ENCODE peak calls at places on chromosomes 11 and 22, in four cellular contexts. One of them, this sample, is unnamed.

GRCh38 chr11:35337136-35337918 is 82.0 kb downstream of the SLC1A2 start:
- DNase-seq in MM.1S: no peak
- DNase-seq in nephron progenitor cell: no peak
- DNase-seq in colonic mucosa: no peak
- DNase-seq in this sample: no peak

GRCh38 chr11:69141742-69142141 is 14.0 kb upstream of the SMIM38 start:
- DNase-seq in MM.1S: no peak
- DNase-seq in nephron progenitor cell: no peak
- DNase-seq in colonic mucosa: no peak
- DNase-seq in this sample: no peak

GRCh38 chr11:35066783-35067476 is 72.0 kb upstream of the CD44 start:
- DNase-seq in MM.1S: peak
- DNase-seq in nephron progenitor cell: no peak
- DNase-seq in colonic mucosa: no peak
- DNase-seq in this sample: no peak

GRCh38 chr22:19959043-19959586 is 17.5 kb upstream of the TXNRD2 start:
- DNase-seq in MM.1S: no peak
- DNase-seq in nephron progenitor cell: peak
- DNase-seq in colonic mucosa: peak
- DNase-seq in this sample: peak

GRCh38 chr11:133506023-133506422 is 26.3 kb downstream of the OPCML start:
- DNase-seq in MM.1S: no peak
- DNase-seq in nephron progenitor cell: no peak
- DNase-seq in colonic mucosa: no peak
- DNase-seq in this sample: no peak

GRCh38 chr11:103326070-103326794 is 217.0 kb downstream of the DYNC2H1 start:
- DNase-seq in MM.1S: peak
- DNase-seq in nephron progenitor cell: peak
- DNase-seq in colonic mucosa: peak
- DNase-seq in this sample: no peak

GRCh38 chr11:61477734-61478148 is 30.8 kb upstream of the LRRC10B start:
- DNase-seq in MM.1S: peak
- DNase-seq in nephron progenitor cell: peak
- DNase-seq in colonic mucosa: peak
- DNase-seq in this sample: peak

GRCh38 chr11:1942541-1943260 is 4.4 kb upstream of the MRPL23 start:
- DNase-seq in MM.1S: no peak
- DNase-seq in nephron progenitor cell: peak
- DNase-seq in colonic mucosa: no peak
- DNase-seq in this sample: peak

GRCh38 chr11:15845261-15845660 is 511.1 kb downstream of the SOX6 start:
- DNase-seq in MM.1S: no peak
- DNase-seq in nephron progenitor cell: peak
- DNase-seq in colonic mucosa: no peak
- DNase-seq in this sample: no peak

GRCh38 chr11:47904048-47904447 is 55.9 kb upstream of the NUP160 start:
- DNase-seq in MM.1S: no peak
- DNase-seq in nephron progenitor cell: no peak
- DNase-seq in colonic mucosa: no peak
- DNase-seq in this sample: no peak

GRCh38 chr22:31922593-31922992 is 21.7 kb upstream of the YWHAH start:
- DNase-seq in MM.1S: no peak
- DNase-seq in nephron progenitor cell: no peak
- DNase-seq in colonic mucosa: no peak
- DNase-seq in this sample: no peak

GRCh38 chr11:72985645-72986044 is 156.5 kb downstream of the FCHSD2 start:
- DNase-seq in MM.1S: no peak
- DNase-seq in nephron progenitor cell: no peak
- DNase-seq in colonic mucosa: no peak
- DNase-seq in this sample: no peak

GRCh38 chr22:26322179-26322905 is 106.7 kb upstream of the ASPHD2 start:
- DNase-seq in MM.1S: no peak
- DNase-seq in nephron progenitor cell: no peak
- DNase-seq in colonic mucosa: no peak
- DNase-seq in this sample: no peak

GRCh38 chr22:19885841-19886592 is 31.3 kb upstream of the GNB1L start:
- DNase-seq in MM.1S: no peak
- DNase-seq in nephron progenitor cell: no peak
- DNase-seq in colonic mucosa: no peak
- DNase-seq in this sample: no peak

GRCh38 chr11:44634401-44635281 is 69.2 kb downstream of the CD82 start:
- DNase-seq in MM.1S: no peak
- DNase-seq in nephron progenitor cell: peak
- DNase-seq in colonic mucosa: no peak
- DNase-seq in this sample: peak

GRCh38 chr11:110318638-110319404 is 22.4 kb upstream of the RDX start:
- DNase-seq in MM.1S: no peak
- DNase-seq in nephron progenitor cell: no peak
- DNase-seq in colonic mucosa: no peak
- DNase-seq in this sample: no peak

GRCh38 chr11:121553806-121554205 is 101.0 kb upstream of the SORL1-AS1 start:
- DNase-seq in MM.1S: no peak
- DNase-seq in nephron progenitor cell: no peak
- DNase-seq in colonic mucosa: peak
- DNase-seq in this sample: peak
- TF ChIP-seq CTCF in MM.1S: no peak
- TF ChIP-seq CTCF in nephron progenitor cell: no peak
- TF ChIP-seq CTCF in colonic mucosa: no peak
- TF ChIP-seq CTCF in this sample: no peak

GRCh38 chr22:38826386-38826785 is 17.4 kb downstream of the NPTXR start:
- DNase-seq in MM.1S: no peak
- DNase-seq in nephron progenitor cell: no peak
- DNase-seq in colonic mucosa: no peak
- DNase-seq in this sample: no peak

GRCh38 chr22:38826801-38827200 is 17.0 kb downstream of the NPTXR start:
- DNase-seq in MM.1S: no peak
- DNase-seq in nephron progenitor cell: no peak
- DNase-seq in colonic mucosa: no peak
- DNase-seq in this sample: no peak

GRCh38 chr22:38823637-38824036 is 20.2 kb downstream of the NPTXR start:
- DNase-seq in MM.1S: no peak
- DNase-seq in nephron progenitor cell: no peak
- DNase-seq in colonic mucosa: no peak
- DNase-seq in this sample: no peak

GRCh38 chr22:38823076-38823475 is 20.8 kb downstream of the NPTXR start:
- DNase-seq in MM.1S: no peak
- DNase-seq in nephron progenitor cell: no peak
- DNase-seq in colonic mucosa: no peak
- DNase-seq in this sample: no peak

DNA sequence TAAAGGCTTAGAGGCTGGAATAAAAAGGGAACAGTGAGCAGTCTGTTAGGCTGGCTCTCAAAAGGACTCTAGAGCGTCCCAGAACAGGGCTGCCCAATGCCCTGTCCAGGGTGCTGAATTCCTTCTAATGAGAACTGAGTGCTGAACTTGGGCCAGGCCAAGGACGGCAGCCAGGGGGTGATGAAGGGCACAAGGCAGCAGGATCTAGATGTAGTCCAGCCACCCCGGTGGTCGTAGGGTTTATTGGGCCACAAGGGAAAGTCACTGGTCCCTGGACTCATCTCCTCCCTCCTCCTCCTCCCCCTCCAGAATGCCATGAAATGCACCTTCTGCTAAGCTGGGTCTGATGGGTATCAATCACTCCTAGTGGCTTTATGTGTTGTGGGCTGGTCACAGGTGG is 19.2 kb downstream of the NPTXR start:
- DNase-seq in MM.1S: peak
- DNase-seq in nephron progenitor cell: peak
- DNase-seq in colonic mucosa: peak
- DNase-seq in this sample: no peak
- TF ChIP-seq CTCF in MM.1S: peak
- TF ChIP-seq CTCF in nephron progenitor cell: peak
- TF ChIP-seq CTCF in colonic mucosa: no peak
- TF ChIP-seq CTCF in this sample: no peak

GRCh38 chr22:41831828-41832552 is 915 bp upstream of the SREBF2 start:
- DNase-seq in MM.1S: peak
- DNase-seq in nephron progenitor cell: no peak
- DNase-seq in colonic mucosa: no peak
- DNase-seq in this sample: no peak

GRCh38 chr22:41833369-41834004 is 582 bp downstream of the SREBF2 start:
- DNase-seq in MM.1S: peak
- DNase-seq in nephron progenitor cell: peak
- DNase-seq in colonic mucosa: peak
- DNase-seq in this sample: peak

GRCh38 chr22:41834005-41834975 is 1.4 kb downstream of the SREBF2 start:
- DNase-seq in MM.1S: peak
- DNase-seq in nephron progenitor cell: no peak
- DNase-seq in colonic mucosa: no peak
- DNase-seq in this sample: no peak

GRCh38 chr22:41831383-41831782 is 1.5 kb upstream of the SREBF2 start:
- DNase-seq in MM.1S: peak
- DNase-seq in nephron progenitor cell: no peak
- DNase-seq in colonic mucosa: no peak
- DNase-seq in this sample: no peak

DNA sequence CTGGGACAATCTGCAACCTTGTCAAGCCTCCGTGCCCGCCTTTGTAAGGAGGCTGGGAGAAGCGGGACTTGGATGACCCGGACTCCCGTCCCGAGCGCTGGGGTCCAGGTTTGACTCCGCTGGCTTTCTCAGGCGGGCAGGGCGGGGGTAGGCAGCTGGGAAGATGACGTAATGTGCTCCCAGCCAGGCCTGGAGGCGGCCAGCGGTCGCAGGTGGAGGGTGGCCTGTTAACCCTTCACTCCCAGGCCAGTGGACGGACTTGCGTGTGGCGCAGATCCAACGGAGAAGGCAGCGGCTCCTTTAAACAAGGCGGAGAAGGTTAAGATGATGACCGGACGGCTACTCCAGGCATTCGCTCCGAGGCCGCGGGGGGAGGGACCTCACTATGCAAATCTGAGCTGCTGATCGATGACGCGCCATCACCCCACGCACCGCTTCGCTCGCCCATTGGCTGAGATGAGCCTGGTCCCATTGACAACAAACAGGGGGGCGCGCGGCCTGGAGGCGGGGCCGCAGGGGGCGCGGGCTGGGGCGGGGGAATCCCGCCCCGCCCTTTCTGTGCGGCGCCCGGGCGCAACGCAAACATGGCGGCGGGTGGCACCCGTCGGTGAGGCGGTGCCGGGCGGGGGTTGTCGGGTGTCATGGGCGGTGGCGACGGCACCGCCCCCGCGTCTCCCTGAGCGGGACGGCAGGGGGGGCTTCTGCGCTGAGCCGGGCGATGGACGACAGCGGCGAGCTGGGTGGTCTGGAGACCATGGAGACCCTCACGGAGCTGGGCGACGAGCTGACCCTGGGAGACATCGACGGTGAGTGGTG is at the start of gene SREBF2:
- DNase-seq in MM.1S: peak
- DNase-seq in nephron progenitor cell: peak
- DNase-seq in colonic mucosa: peak
- DNase-seq in this sample: peak
- TF ChIP-seq CTCF in MM.1S: no peak
- TF ChIP-seq CTCF in nephron progenitor cell: no peak
- TF ChIP-seq CTCF in colonic mucosa: no peak
- TF ChIP-seq CTCF in this sample: no peak

GRCh38 chr11:85810871-85811611 is at the start of gene SYTL2:
- DNase-seq in MM.1S: peak
- DNase-seq in nephron progenitor cell: peak
- DNase-seq in colonic mucosa: peak
- DNase-seq in this sample: peak

GRCh38 chr11:85809191-85809590 is 1.8 kb downstream of the SYTL2 start:
- DNase-seq in MM.1S: no peak
- DNase-seq in nephron progenitor cell: no peak
- DNase-seq in colonic mucosa: no peak
- DNase-seq in this sample: no peak

GRCh38 chr11:85811624-85812023 is 683 bp upstream of the SYTL2 start:
- DNase-seq in MM.1S: no peak
- DNase-seq in nephron progenitor cell: no peak
- DNase-seq in colonic mucosa: no peak
- DNase-seq in this sample: no peak

GRCh38 chr11:85810521-85810870 is 445 bp downstream of the SYTL2 start:
- DNase-seq in MM.1S: no peak
- DNase-seq in nephron progenitor cell: peak
- DNase-seq in colonic mucosa: no peak
- DNase-seq in this sample: no peak

DNA sequence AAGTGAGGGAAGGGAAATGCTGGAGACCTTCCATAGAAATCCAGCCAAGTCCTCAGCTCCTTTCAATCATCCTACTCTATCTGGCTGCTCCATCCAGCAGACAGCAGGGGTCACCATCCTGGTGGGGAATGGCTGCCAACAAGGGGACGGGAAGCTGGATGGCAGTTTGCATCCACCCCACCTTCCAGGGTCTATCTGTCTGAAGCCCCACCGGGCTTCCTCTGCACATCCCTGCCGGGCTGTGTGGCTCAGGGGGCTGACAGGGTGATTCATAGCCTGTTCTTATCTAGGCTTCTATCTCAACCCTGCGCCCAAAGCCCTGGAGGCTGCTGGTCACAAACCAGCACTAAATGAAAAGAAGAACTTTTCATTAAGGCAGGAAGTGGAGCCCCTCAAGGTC is 1.1 kb downstream of the SYTL2 start:
- DNase-seq in MM.1S: no peak
- DNase-seq in nephron progenitor cell: peak
- DNase-seq in colonic mucosa: peak
- DNase-seq in this sample: peak
- TF ChIP-seq CTCF in MM.1S: no peak
- TF ChIP-seq CTCF in nephron progenitor cell: no peak
- TF ChIP-seq CTCF in colonic mucosa: no peak
- TF ChIP-seq CTCF in this sample: no peak

GRCh38 chr22:43228330-43228729 is 41.4 kb upstream of the TTLL12 start:
- DNase-seq in MM.1S: no peak
- DNase-seq in nephron progenitor cell: peak
- DNase-seq in colonic mucosa: peak
- DNase-seq in this sample: no peak
- TF ChIP-seq CTCF in MM.1S: peak
- TF ChIP-seq CTCF in nephron progenitor cell: peak
- TF ChIP-seq CTCF in colonic mucosa: no peak
- TF ChIP-seq CTCF in this sample: no peak

GRCh38 chr11:77819411-77819920 is 1.1 kb downstream of the RSF1 start:
- DNase-seq in MM.1S: peak
- DNase-seq in nephron progenitor cell: peak
- DNase-seq in colonic mucosa: peak
- DNase-seq in this sample: peak
- TF ChIP-seq CTCF in MM.1S: peak
- TF ChIP-seq CTCF in nephron progenitor cell: no peak
- TF ChIP-seq CTCF in colonic mucosa: no peak
- TF ChIP-seq CTCF in this sample: peak

This sample was measured in uterus.